ENCODE peak calls at places on chromosomes 11 and 22, in eight cellular contexts. One of them, this sample, is unnamed.

GRCh38 chr11:1258401-1259075 is 35.7 kb downstream of the MUC5B start:
- DNase-seq in anterior cingulate cortex: no peak
- DNase-seq in dorsolateral prefrontal cortex: no peak
- DNase-seq in CD8-positive, alpha-beta memory T cell: no peak
- DNase-seq in HAP-1: no peak
- DNase-seq in NCI-H345: no peak
- DNase-seq in H9: no peak
- DNase-seq in central memory CD4-positive, alpha-beta T cell: no peak
- DNase-seq in this sample: no peak

GRCh38 chr22:50625568-50626313 is 2.2 kb downstream of the ARSA start:
- DNase-seq in NCI-H345: no peak
- DNase-seq in central memory CD4-positive, alpha-beta T cell: no peak
- DNase-seq in anterior cingulate cortex: no peak
- DNase-seq in HAP-1: no peak
- DNase-seq in H9: peak; percentile 73
- DNase-seq in dorsolateral prefrontal cortex: no peak
- DNase-seq in CD8-positive, alpha-beta memory T cell: no peak
- DNase-seq in this sample: no peak

GRCh38 chr11:94525933-94526332 is 13.7 kb downstream of the C11orf97 start:
- DNase-seq in central memory CD4-positive, alpha-beta T cell: no peak
- DNase-seq in CD8-positive, alpha-beta memory T cell: no peak
- DNase-seq in HAP-1: peak; percentile 67
- DNase-seq in H9: no peak
- DNase-seq in dorsolateral prefrontal cortex: no peak
- DNase-seq in NCI-H345: no peak
- DNase-seq in anterior cingulate cortex: no peak
- DNase-seq in this sample: peak; percentile 19

GRCh38 chr11:32225491-32226285 is 134.8 kb downstream of the RCN1 start:
- DNase-seq in dorsolateral prefrontal cortex: no peak
- DNase-seq in NCI-H345: no peak
- DNase-seq in H9: no peak
- DNase-seq in central memory CD4-positive, alpha-beta T cell: no peak
- DNase-seq in CD8-positive, alpha-beta memory T cell: no peak
- DNase-seq in HAP-1: no peak
- DNase-seq in anterior cingulate cortex: no peak
- DNase-seq in this sample: peak; percentile 95

GRCh38 chr11:44600739-44601416 is 35.4 kb downstream of the CD82 start:
- DNase-seq in NCI-H345: peak; percentile 27
- DNase-seq in dorsolateral prefrontal cortex: no peak
- DNase-seq in H9: peak; percentile 53
- DNase-seq in CD8-positive, alpha-beta memory T cell: no peak
- DNase-seq in HAP-1: no peak
- DNase-seq in anterior cingulate cortex: no peak
- DNase-seq in central memory CD4-positive, alpha-beta T cell: no peak
- DNase-seq in this sample: no peak

GRCh38 chr11:18046116-18046777 is at the start of gene TPH1:
- DNase-seq in CD8-positive, alpha-beta memory T cell: no peak
- DNase-seq in dorsolateral prefrontal cortex: no peak
- DNase-seq in anterior cingulate cortex: no peak
- DNase-seq in central memory CD4-positive, alpha-beta T cell: no peak
- DNase-seq in H9: peak; percentile 76
- DNase-seq in HAP-1: no peak
- DNase-seq in NCI-H345: no peak
- DNase-seq in this sample: no peak

GRCh38 chr11:77340501-77340900 is 39.0 kb upstream of the GDPD4 start:
- DNase-seq in H9: no peak
- DNase-seq in dorsolateral prefrontal cortex: no peak
- DNase-seq in central memory CD4-positive, alpha-beta T cell: no peak
- DNase-seq in NCI-H345: no peak
- DNase-seq in CD8-positive, alpha-beta memory T cell: no peak
- DNase-seq in HAP-1: no peak
- DNase-seq in anterior cingulate cortex: no peak
- DNase-seq in this sample: no peak

GRCh38 chr11:18594999-18595749 is 4.4 kb upstream of the MISFA start:
- DNase-seq in anterior cingulate cortex: no peak
- DNase-seq in CD8-positive, alpha-beta memory T cell: no peak
- DNase-seq in HAP-1: no peak
- DNase-seq in NCI-H345: no peak
- DNase-seq in H9: no peak
- DNase-seq in central memory CD4-positive, alpha-beta T cell: no peak
- DNase-seq in dorsolateral prefrontal cortex: no peak
- DNase-seq in this sample: no peak

GRCh38 chr22:19059481-19060278 is 62.5 kb downstream of the DGCR2 start:
- DNase-seq in HAP-1: no peak
- DNase-seq in anterior cingulate cortex: no peak
- DNase-seq in H9: no peak
- DNase-seq in dorsolateral prefrontal cortex: no peak
- DNase-seq in CD8-positive, alpha-beta memory T cell: no peak
- DNase-seq in central memory CD4-positive, alpha-beta T cell: no peak
- DNase-seq in NCI-H345: no peak
- DNase-seq in this sample: no peak

GRCh38 chr11:88555829-88556202 is 218.3 kb upstream of the CTSC start:
- DNase-seq in CD8-positive, alpha-beta memory T cell: no peak
- DNase-seq in HAP-1: no peak
- DNase-seq in dorsolateral prefrontal cortex: no peak
- DNase-seq in anterior cingulate cortex: no peak
- DNase-seq in central memory CD4-positive, alpha-beta T cell: no peak
- DNase-seq in NCI-H345: no peak
- DNase-seq in H9: no peak
- DNase-seq in this sample: no peak

GRCh38 chr11:64341429-64341828 is 1.4 kb downstream of the CCDC88B start:
- DNase-seq in anterior cingulate cortex: no peak
- DNase-seq in NCI-H345: no peak
- DNase-seq in central memory CD4-positive, alpha-beta T cell: no peak
- DNase-seq in H9: no peak
- DNase-seq in CD8-positive, alpha-beta memory T cell: no peak
- DNase-seq in dorsolateral prefrontal cortex: no peak
- DNase-seq in HAP-1: no peak
- DNase-seq in this sample: no peak

GRCh38 chr11:94175545-94175944 is 46.9 kb downstream of the PANX1 start:
- DNase-seq in H9: no peak
- DNase-seq in dorsolateral prefrontal cortex: no peak
- DNase-seq in anterior cingulate cortex: no peak
- DNase-seq in NCI-H345: no peak
- DNase-seq in HAP-1: no peak
- DNase-seq in CD8-positive, alpha-beta memory T cell: no peak
- DNase-seq in central memory CD4-positive, alpha-beta T cell: no peak
- DNase-seq in this sample: no peak

GRCh38 chr11:3855808-3856491 is 486 bp downstream of the STIM1 start:
- DNase-seq in H9: peak; percentile 55
- DNase-seq in dorsolateral prefrontal cortex: peak; percentile 27
- DNase-seq in anterior cingulate cortex: no peak
- DNase-seq in NCI-H345: peak; percentile 29
- DNase-seq in HAP-1: peak; percentile 47
- DNase-seq in CD8-positive, alpha-beta memory T cell: peak; percentile 72
- DNase-seq in central memory CD4-positive, alpha-beta T cell: peak; percentile 37
- DNase-seq in this sample: no peak

GRCh38 chr11:117471776-117472175 is 144.1 kb downstream of the CEP164 start:
- DNase-seq in NCI-H345: no peak
- DNase-seq in H9: no peak
- DNase-seq in anterior cingulate cortex: no peak
- DNase-seq in HAP-1: no peak
- DNase-seq in central memory CD4-positive, alpha-beta T cell: no peak
- DNase-seq in CD8-positive, alpha-beta memory T cell: no peak
- DNase-seq in dorsolateral prefrontal cortex: no peak
- DNase-seq in this sample: no peak

GRCh38 chr22:27512283-27512761 is 289.2 kb downstream of the MN1 start:
- DNase-seq in central memory CD4-positive, alpha-beta T cell: no peak
- DNase-seq in H9: no peak
- DNase-seq in HAP-1: no peak
- DNase-seq in anterior cingulate cortex: no peak
- DNase-seq in dorsolateral prefrontal cortex: no peak
- DNase-seq in CD8-positive, alpha-beta memory T cell: no peak
- DNase-seq in NCI-H345: no peak
- DNase-seq in this sample: no peak

GRCh38 chr11:22479986-22480740 is 142.0 kb downstream of the SLC17A6 start:
- DNase-seq in dorsolateral prefrontal cortex: no peak
- DNase-seq in H9: no peak
- DNase-seq in anterior cingulate cortex: no peak
- DNase-seq in HAP-1: no peak
- DNase-seq in central memory CD4-positive, alpha-beta T cell: no peak
- DNase-seq in CD8-positive, alpha-beta memory T cell: no peak
- DNase-seq in NCI-H345: no peak
- DNase-seq in this sample: no peak

GRCh38 chr11:33697997-33698396 is 2.6 kb downstream of the C11orf91 start:
- DNase-seq in NCI-H345: no peak
- DNase-seq in CD8-positive, alpha-beta memory T cell: no peak
- DNase-seq in central memory CD4-positive, alpha-beta T cell: no peak
- DNase-seq in HAP-1: no peak
- DNase-seq in anterior cingulate cortex: no peak
- DNase-seq in dorsolateral prefrontal cortex: no peak
- DNase-seq in H9: no peak
- DNase-seq in this sample: no peak

GRCh38 chr11:65884716-65885092 is 3.6 kb downstream of the FIBP start:
- DNase-seq in NCI-H345: peak; percentile 72
- DNase-seq in CD8-positive, alpha-beta memory T cell: peak; percentile 86
- DNase-seq in HAP-1: peak; percentile 87
- DNase-seq in central memory CD4-positive, alpha-beta T cell: peak; percentile 76
- DNase-seq in dorsolateral prefrontal cortex: peak; percentile 75
- DNase-seq in H9: peak; percentile 88
- DNase-seq in anterior cingulate cortex: no peak
- DNase-seq in this sample: peak; percentile 63

GRCh38 chr11:47924184-47924671 is 56.1 kb upstream of the PTPRJ start:
- DNase-seq in NCI-H345: no peak
- DNase-seq in HAP-1: no peak
- DNase-seq in H9: no peak
- DNase-seq in CD8-positive, alpha-beta memory T cell: no peak
- DNase-seq in dorsolateral prefrontal cortex: no peak
- DNase-seq in anterior cingulate cortex: no peak
- DNase-seq in central memory CD4-positive, alpha-beta T cell: no peak
- DNase-seq in this sample: no peak

GRCh38 chr11:75697906-75698563 is 19.6 kb upstream of the MOGAT2 start:
- DNase-seq in central memory CD4-positive, alpha-beta T cell: no peak
- DNase-seq in NCI-H345: no peak
- DNase-seq in CD8-positive, alpha-beta memory T cell: no peak
- DNase-seq in dorsolateral prefrontal cortex: no peak
- DNase-seq in HAP-1: no peak
- DNase-seq in anterior cingulate cortex: no peak
- DNase-seq in H9: no peak
- DNase-seq in this sample: no peak

GRCh38 chr22:21628386-21629261 is 1.2 kb downstream of the YDJC start:
- DNase-seq in HAP-1: no peak
- DNase-seq in central memory CD4-positive, alpha-beta T cell: no peak
- DNase-seq in H9: no peak
- DNase-seq in NCI-H345: no peak
- DNase-seq in anterior cingulate cortex: no peak
- DNase-seq in dorsolateral prefrontal cortex: no peak
- DNase-seq in CD8-positive, alpha-beta memory T cell: peak; percentile 48
- DNase-seq in this sample: no peak

GRCh38 chr11:94183251-94183885 is 54.7 kb downstream of the PANX1 start:
- DNase-seq in CD8-positive, alpha-beta memory T cell: no peak
- DNase-seq in H9: no peak
- DNase-seq in NCI-H345: no peak
- DNase-seq in HAP-1: no peak
- DNase-seq in central memory CD4-positive, alpha-beta T cell: no peak
- DNase-seq in dorsolateral prefrontal cortex: no peak
- DNase-seq in anterior cingulate cortex: no peak
- DNase-seq in this sample: no peak

GRCh38 chr11:83292709-83293435 is 6.7 kb upstream of the CCDC90B start:
- DNase-seq in NCI-H345: peak; percentile 56
- DNase-seq in dorsolateral prefrontal cortex: peak; percentile 10
- DNase-seq in central memory CD4-positive, alpha-beta T cell: peak; percentile 17
- DNase-seq in H9: peak; percentile 43
- DNase-seq in HAP-1: peak; percentile 74
- DNase-seq in CD8-positive, alpha-beta memory T cell: peak; percentile 47
- DNase-seq in anterior cingulate cortex: peak; percentile 25
- DNase-seq in this sample: peak; percentile 61

GRCh38 chr11:101748572-101748971 is 164.8 kb upstream of the TRPC6 start:
- DNase-seq in H9: no peak
- DNase-seq in CD8-positive, alpha-beta memory T cell: no peak
- DNase-seq in central memory CD4-positive, alpha-beta T cell: no peak
- DNase-seq in anterior cingulate cortex: no peak
- DNase-seq in HAP-1: peak; percentile 13
- DNase-seq in dorsolateral prefrontal cortex: no peak
- DNase-seq in NCI-H345: no peak
- DNase-seq in this sample: no peak

GRCh38 chr11:27875480-27876208 is 175.4 kb upstream of the BDNF start:
- DNase-seq in central memory CD4-positive, alpha-beta T cell: no peak
- DNase-seq in NCI-H345: no peak
- DNase-seq in anterior cingulate cortex: no peak
- DNase-seq in HAP-1: no peak
- DNase-seq in dorsolateral prefrontal cortex: no peak
- DNase-seq in CD8-positive, alpha-beta memory T cell: no peak
- DNase-seq in H9: no peak
- DNase-seq in this sample: peak; percentile 93

GRCh38 chr22:35835998-35836691 is 118.5 kb downstream of the APOL5 start:
- DNase-seq in CD8-positive, alpha-beta memory T cell: no peak
- DNase-seq in dorsolateral prefrontal cortex: peak; percentile 16
- DNase-seq in central memory CD4-positive, alpha-beta T cell: no peak
- DNase-seq in NCI-H345: peak; percentile 85
- DNase-seq in H9: peak; percentile 70
- DNase-seq in anterior cingulate cortex: no peak
- DNase-seq in HAP-1: peak; percentile 60
- DNase-seq in this sample: peak; percentile 93

GRCh38 chr11:58844600-58844999 is at the start of gene GLYATL2:
- DNase-seq in H9: no peak
- DNase-seq in central memory CD4-positive, alpha-beta T cell: no peak
- DNase-seq in NCI-H345: no peak
- DNase-seq in anterior cingulate cortex: no peak
- DNase-seq in dorsolateral prefrontal cortex: no peak
- DNase-seq in HAP-1: no peak
- DNase-seq in CD8-positive, alpha-beta memory T cell: no peak
- DNase-seq in this sample: no peak

GRCh38 chr11:69394902-69395690 is 86.4 kb upstream of the LINC01488 start:
- DNase-seq in CD8-positive, alpha-beta memory T cell: peak; percentile 14
- DNase-seq in central memory CD4-positive, alpha-beta T cell: no peak
- DNase-seq in H9: no peak
- DNase-seq in dorsolateral prefrontal cortex: no peak
- DNase-seq in anterior cingulate cortex: no peak
- DNase-seq in HAP-1: no peak
- DNase-seq in NCI-H345: no peak
- DNase-seq in this sample: no peak